ENCODE peak calls at places on chromosomes 2 and 18, in five cellular contexts. J, E, W, U and D are unnamed samples.
A peak's percentile ranks its signal among the peaks of the same experiment; 100 is the strongest.

GRCh38 chr18:3541549-3542386 is 91.8 kb downstream of the TGIF1 start:
- DNase-seq in W (no peak), J (no peak), U (no peak), E (no peak), D (no peak)

GRCh38 chr2:127053731-127054603 is 53.0 kb downstream of the BIN1 start:
- DNase-seq in W (no peak), U (no peak), E (no peak), J (no peak), D (no peak)

GRCh38 chr2:102117488-102117887 is 25.1 kb upstream of the IL1R1 start:
- DNase-seq in W (no peak), U (no peak), J (no peak), E (no peak), D (no peak)

GRCh38 chr2:239910851-239911629 is 114.1 kb downstream of the NDUFA10 start:
- DNase-seq in E (no peak), J (no peak), W (no peak), U (peak; percentile 40), D (no peak)

GRCh38 chr18:79477711-79478483 is 82.2 kb downstream of the NFATC1 start:
- DNase-seq in U (no peak), E (no peak), W (no peak), J (no peak), D (no peak)

GRCh38 chr2:73107211-73107926 is 5.4 kb downstream of the RAB11FIP5 start:
- DNase-seq in W (peak; percentile 72), E (peak; percentile 84), J (no peak), U (no peak), D (no peak)

GRCh38 chr18:63071566-63072175 is 247.9 kb downstream of the BCL2 start:
- DNase-seq in J (no peak), E (no peak), W (no peak), U (no peak), D (no peak)

GRCh38 chr2:26318950-26319349 is 27.0 kb upstream of the SELENOI start:
- DNase-seq in E (no peak), J (no peak), U (no peak), W (no peak), D (no peak)

GRCh38 chr2:172480301-172481218 is 53.2 kb downstream of the ITGA6 start:
- DNase-seq in J (no peak), W (peak; percentile 31), E (no peak), U (no peak), D (no peak)

GRCh38 chr2:38106420-38107182 is 30.6 kb upstream of the CYP1B1 start:
- DNase-seq in J (no peak), U (no peak), E (peak; percentile 73), W (peak; percentile 52), D (peak; percentile 49)

GRCh38 chr2:238820909-238821308 is 27.0 kb upstream of the TWIST2 start:
- DNase-seq in E (peak; percentile 51), U (no peak), J (no peak), W (peak; percentile 59), D (peak; percentile 32)